ENCODE peak calls at places on chromosomes 11 and 22, in five cellular contexts. J, P, S, A and W are unnamed samples.

GRCh38 chr11:118899296-118899688 is 15.6 kb downstream of the CXCR5 start:
- DNase-seq in J (no peak), P (no peak), S (no peak), A (no peak), W (no peak)

GRCh38 chr22:35930933-35931332 is 97.7 kb downstream of the RBFOX2 start:
- DNase-seq in J (peak), P (no peak), S (no peak), A (peak), W (no peak)

GRCh38 chr11:13000116-13000515 is 9.0 kb upstream of the RASSF10 start:
- DNase-seq in J (no peak), P (no peak), S (no peak), A (no peak), W (no peak)

GRCh38 chr11:35804446-35805040 is 139.3 kb upstream of the LDLRAD3 start:
- DNase-seq in J (no peak), P (no peak), S (no peak), A (no peak), W (no peak)

GRCh38 chr11:65572356-65573043 is at the start of gene FAM89B:
- DNase-seq in J (peak), P (peak), S (peak), A (peak), W (peak)

GRCh38 chr11:70107191-70107590 is 29.1 kb downstream of the ANO1 start:
- DNase-seq in J (no peak), P (no peak), S (no peak), A (no peak), W (no peak)

GRCh38 chr11:75420224-75421034 is 12.6 kb downstream of the KLHL35 start:
- DNase-seq in J (no peak), P (no peak), S (no peak), A (no peak), W (no peak)

GRCh38 chr11:121341609-121342008 is 49.0 kb downstream of the SC5D start:
- DNase-seq in J (no peak), P (no peak), S (no peak), A (no peak), W (no peak)

GRCh38 chr22:46537221-46537945 is at the start of gene CELSR1:
- DNase-seq in J (no peak), P (no peak), S (no peak), A (peak), W (no peak)

GRCh38 chr11:129960216-129961214 is 42.1 kb downstream of the PRDM10 start:
- DNase-seq in J (no peak), P (no peak), S (no peak), A (peak), W (no peak)

DNA sequence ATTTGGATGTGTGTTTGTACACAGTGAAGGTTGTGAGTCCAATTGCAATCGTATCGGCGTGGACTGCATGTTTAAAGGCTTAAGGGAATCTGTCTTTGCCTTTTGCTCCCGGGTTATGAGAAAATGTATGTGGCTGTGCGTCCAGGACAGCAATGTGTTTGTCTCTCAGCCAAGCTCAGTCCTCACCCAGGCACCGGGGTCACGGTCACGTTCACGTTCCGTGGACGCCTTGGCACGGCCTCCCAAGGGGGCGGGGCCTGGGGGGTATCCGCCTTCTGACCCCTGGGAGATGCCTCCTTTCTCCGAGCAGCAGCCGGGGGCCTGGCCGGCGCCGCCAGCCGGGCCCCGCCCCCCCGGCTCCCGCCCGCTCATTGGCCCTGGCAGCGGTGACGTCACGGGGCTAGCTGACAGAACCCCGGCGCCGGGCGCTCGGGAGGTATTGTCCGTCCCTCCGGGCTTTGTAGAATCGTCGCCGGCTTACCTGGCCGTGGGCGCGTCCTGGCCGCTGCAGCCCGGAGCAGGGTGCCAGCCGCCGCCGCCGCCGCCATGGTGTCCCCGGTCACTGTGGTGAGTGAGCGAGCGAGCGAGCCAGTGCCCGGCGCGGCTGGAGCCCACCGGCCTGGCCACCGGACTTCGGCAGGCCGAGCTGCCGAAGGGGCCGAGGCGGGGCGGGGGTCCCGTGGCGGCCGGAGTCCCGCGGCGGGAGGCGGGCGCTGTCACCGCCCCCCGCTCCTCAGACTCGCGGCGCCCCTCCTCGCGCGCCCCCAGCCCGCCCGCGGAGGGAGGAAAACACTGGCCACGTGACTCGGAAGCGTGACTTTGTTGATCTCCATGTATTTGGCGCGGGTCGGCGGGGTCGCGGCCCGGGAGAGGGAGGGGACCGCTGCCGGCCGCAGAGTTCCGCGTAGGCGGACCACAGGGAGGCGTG is at the start of gene TMEM86A:
- DNase-seq in J (peak), P (peak), S (peak), A (peak), W (peak)
- H3K27ac ChIP-seq in J (peak), P (peak), S (peak), A (peak), W (peak)

DNA sequence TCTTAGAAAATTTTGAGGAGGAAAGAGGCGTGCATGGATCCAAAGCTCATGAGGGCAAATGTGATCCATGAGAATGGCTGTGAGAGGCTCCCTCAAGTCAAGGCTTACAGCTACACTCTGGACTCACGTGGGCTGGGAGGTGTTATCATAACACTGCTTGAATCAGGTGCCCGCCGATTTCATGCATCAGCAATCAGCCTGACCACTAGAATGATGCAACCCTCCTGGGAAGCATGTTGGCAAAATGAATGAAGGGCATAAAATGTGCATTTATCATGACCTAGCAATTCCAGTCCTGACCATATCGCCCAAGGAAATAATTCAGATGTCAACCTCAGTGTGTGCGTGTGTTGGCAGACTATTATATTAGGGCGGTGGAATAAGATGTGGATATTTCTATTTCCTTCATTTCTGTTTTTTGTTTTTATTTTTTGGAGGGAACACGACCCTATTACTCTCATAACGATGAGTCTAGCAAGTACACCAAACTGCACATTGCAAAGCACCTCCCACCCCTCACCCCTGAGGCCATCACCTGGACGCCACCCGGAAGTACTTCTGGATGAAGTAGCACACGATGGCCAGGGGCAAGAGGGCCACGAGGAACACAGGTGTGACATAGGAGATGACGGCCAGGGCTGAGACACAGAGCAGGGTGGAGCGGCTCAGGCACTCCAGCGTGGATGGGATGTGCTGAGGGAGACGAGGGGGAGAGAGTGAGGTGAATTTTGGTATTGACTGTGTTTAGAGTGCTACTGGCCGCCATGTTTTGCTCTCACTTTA is 15.7 kb upstream of the KCNJ11 start:
- DNase-seq in J (peak), P (peak), S (no peak), A (no peak), W (no peak)
- H3K27ac ChIP-seq in J (no peak), P (no peak), S (no peak), A (no peak), W (no peak)

GRCh38 chr11:134915212-134915611 is 503.2 kb upstream of the B3GAT1 start:
- DNase-seq in J (no peak), P (no peak), S (no peak), A (no peak), W (no peak)
- H3K27ac ChIP-seq in J (no peak), P (peak), S (no peak), A (no peak), W (no peak)

DNA sequence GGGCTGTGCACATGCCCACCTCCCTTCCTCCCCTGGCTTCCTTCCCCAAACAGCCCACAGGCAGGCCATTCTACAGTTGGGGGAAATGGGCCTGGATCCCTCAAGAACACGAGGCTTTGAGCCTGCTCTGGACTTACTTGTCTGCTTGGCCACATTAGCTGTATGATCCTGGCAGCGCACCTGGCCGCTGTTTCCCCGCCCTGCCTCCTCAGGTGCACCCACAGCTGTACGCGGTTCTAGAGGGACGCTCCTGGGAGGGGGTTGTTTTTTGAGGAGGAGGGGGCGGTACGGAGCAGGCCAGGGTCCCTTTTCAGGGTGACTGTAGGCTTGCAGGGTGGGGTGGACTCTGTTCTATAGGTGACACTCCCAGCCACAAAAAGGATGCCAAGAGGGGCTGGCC is 11.5 kb upstream of the SUN2 start:
- DNase-seq in J (no peak), P (no peak), S (no peak), A (no peak), W (no peak)
- H3K27ac ChIP-seq in J (no peak), P (no peak), S (no peak), A (no peak), W (no peak)

GRCh38 chr11:60776167-60776566 is 9.0 kb upstream of the MS4A10 start:
- DNase-seq in J (no peak), P (no peak), S (no peak), A (no peak), W (no peak)
- H3K27ac ChIP-seq in J (no peak), P (no peak), S (no peak), A (no peak), W (no peak)